ENCODE peak calls at places on chromosomes 11 and 22, in six cellular contexts. L is head of caudate nucleus, Z is mesenteric fat pad, N is M059J, B is tibial nerve, O is EH. U is an unnamed sample.

GRCh38 chr22:24146190-24146616 is 35.1 kb upstream of the SUSD2 start:
- DNase-seq in L (no peak), Z (no peak), B (no peak), O (peak), N (peak), U (no peak)

GRCh38 chr11:65133724-65134123 is 595 bp downstream of the SYVN1 start:
- DNase-seq in N (no peak), Z (no peak), B (no peak), L (no peak), O (no peak), U (no peak)

GRCh38 chr11:125069008-125069407 is 5.9 kb downstream of the SLC37A2 start:
- DNase-seq in O (no peak), L (no peak), Z (no peak), N (peak), B (no peak), U (no peak)

GRCh38 chr11:96306933-96307747 is 35.9 kb downstream of the MAML2 start:
- DNase-seq in N (peak), Z (no peak), B (peak), L (peak), O (peak), U (peak)

GRCh38 chr11:75523811-75524401 is 1.8 kb downstream of the GDPD5 start:
- DNase-seq in Z (no peak), O (no peak), L (no peak), B (no peak), N (peak), U (no peak)

GRCh38 chr11:4577761-4578160 is 3.8 kb upstream of the OR52I2 start:
- DNase-seq in Z (no peak), O (no peak), L (no peak), N (no peak), B (no peak), U (no peak)

GRCh38 chr22:20130739-20131592 is 638 bp upstream of the ZDHHC8 start:
- DNase-seq in B (peak), Z (peak), O (peak), L (peak), N (peak), U (peak)

GRCh38 chr11:30310623-30311022 is 12.3 kb upstream of the ARL14EP start:
- DNase-seq in Z (no peak), L (no peak), O (no peak), B (no peak), N (no peak), U (no peak)

GRCh38 chr22:41557401-41558240 is 3.2 kb upstream of the CSDC2 start:
- DNase-seq in N (peak), L (peak), O (peak), B (peak), Z (no peak), U (peak)

GRCh38 chr11:129190087-129190486 is 2.0 kb downstream of the ARHGAP32 start:
- DNase-seq in B (no peak), O (peak), L (no peak), Z (no peak), N (peak), U (no peak)

GRCh38 chr11:73281201-73281741 is 9.1 kb downstream of the P2RY6 start:
- DNase-seq in L (no peak), N (no peak), O (no peak), Z (no peak), B (no peak), U (no peak)

GRCh38 chr11:128415539-128415938 is 171.8 kb downstream of the ETS1 start:
- DNase-seq in N (peak), Z (no peak), B (no peak), L (no peak), O (no peak), U (no peak)

GRCh38 chr22:23248583-23248982 is 68.3 kb downstream of the BCR start:
- DNase-seq in O (peak), L (no peak), B (no peak), N (peak), Z (no peak), U (peak)

GRCh38 chr11:26228778-26229177 is 103.2 kb upstream of the ANO3 start:
- DNase-seq in N (no peak), Z (no peak), L (no peak), B (no peak), O (peak), U (no peak)

GRCh38 chr11:100515087-100515486 is 172.0 kb upstream of the ARHGAP42 start:
- DNase-seq in L (no peak), Z (no peak), N (peak), B (no peak), O (peak), U (peak)

GRCh38 chr11:127873478-127873877 is 713.9 kb downstream of the ETS1 start:
- DNase-seq in N (peak), B (no peak), L (no peak), O (peak), Z (no peak), U (no peak)

GRCh38 chr11:74024630-74025029 is 15.7 kb upstream of the UCP3 start:
- DNase-seq in L (no peak), O (peak), B (peak), N (peak), Z (no peak), U (no peak)

GRCh38 chr11:64970731-64971151 is 1.2 kb downstream of the MAJIN start:
- DNase-seq in N (peak), B (no peak), O (no peak), Z (peak), L (no peak), U (peak)

GRCh38 chr11:95641506-95641905 is 148.1 kb downstream of the FAM76B start:
- DNase-seq in N (no peak), O (no peak), Z (no peak), B (peak), L (no peak), U (no peak)

GRCh38 chr11:47185305-47186075 is 744 bp downstream of the PACSIN3 start:
- DNase-seq in L (no peak), N (peak), Z (no peak), B (no peak), O (peak), U (no peak)

GRCh38 chr22:17540481-17540880 is 22.8 kb upstream of the SLC25A18 start:
- DNase-seq in Z (peak), B (no peak), L (no peak), O (no peak), N (no peak), U (no peak)

GRCh38 chr11:111819161-111820058 is 52.0 kb downstream of the ALG9 start:
- DNase-seq in B (no peak), O (peak), Z (no peak), N (peak), L (no peak), U (no peak)

GRCh38 chr11:43810929-43811596 is 69.6 kb upstream of the ALKBH3 start:
- DNase-seq in N (no peak), B (no peak), O (no peak), Z (no peak), L (no peak), U (no peak)

GRCh38 chr11:23797624-23798419 is 699.0 kb upstream of the LUZP2 start:
- DNase-seq in Z (no peak), L (no peak), O (no peak), N (no peak), B (no peak), U (no peak)